ENCODE peak calls at places on chromosome 7, in nine cellular contexts. One of them, this sample, is unnamed.

GRCh38 chr7:140542226-140542625 is 62.9 kb upstream of the MKRN1 start:
- DNase-seq in prostate gland: no peak
- DNase-seq in psoas muscle: peak
- DNase-seq in left colon: no peak
- DNase-seq in activated T-helper 1 cell treated with anti-CD3 and anti-CD28 coated beads, Interleukin-12 subunit alpha, Interleukin-12 subunit beta, Interleukin-2, Interleukin-4 antibody, amounts not matched to agents 30 ng/mL and 10 ng/mL and 1 ng/mL, durations not matched to agents 14 hours and 24 hours and 36 hours: no peak
- DNase-seq in AG04450: no peak
- DNase-seq in AG08396: peak
- DNase-seq in left ventricle myocardium inferior: peak
- DNase-seq in NCI-H1694 treated with DMSO at 0.1 percent for 48 hours: no peak
- DNase-seq in this sample: no peak

GRCh38 chr7:27193335-27194001 is 6.4 kb downstream of the HOXA13 start:
- DNase-seq in prostate gland: peak
- DNase-seq in activated T-helper 1 cell treated with anti-CD3 and anti-CD28 coated beads, Interleukin-12 subunit alpha, Interleukin-12 subunit beta, Interleukin-2, Interleukin-4 antibody, amounts not matched to agents 30 ng/mL and 10 ng/mL and 1 ng/mL, durations not matched to agents 14 hours and 24 hours and 36 hours: no peak
- DNase-seq in AG04450: no peak
- DNase-seq in NCI-H1694 treated with DMSO at 0.1 percent for 48 hours: no peak
- DNase-seq in left colon: no peak
- DNase-seq in psoas muscle: peak
- DNase-seq in AG08396: no peak
- DNase-seq in left ventricle myocardium inferior: no peak
- DNase-seq in this sample: no peak

GRCh38 chr7:29915481-29916215 is 74.0 kb downstream of the SCRN1 start:
- DNase-seq in psoas muscle: no peak
- DNase-seq in left colon: no peak
- DNase-seq in prostate gland: no peak
- DNase-seq in left ventricle myocardium inferior: no peak
- DNase-seq in NCI-H1694 treated with DMSO at 0.1 percent for 48 hours: no peak
- DNase-seq in AG08396: no peak
- DNase-seq in AG04450: no peak
- DNase-seq in activated T-helper 1 cell treated with anti-CD3 and anti-CD28 coated beads, Interleukin-12 subunit alpha, Interleukin-12 subunit beta, Interleukin-2, Interleukin-4 antibody, amounts not matched to agents 30 ng/mL and 10 ng/mL and 1 ng/mL, durations not matched to agents 14 hours and 24 hours and 36 hours: no peak
- DNase-seq in this sample: no peak

GRCh38 chr7:55309040-55309991 is 55.8 kb upstream of the LANCL2 start:
- DNase-seq in AG04450: no peak
- DNase-seq in activated T-helper 1 cell treated with anti-CD3 and anti-CD28 coated beads, Interleukin-12 subunit alpha, Interleukin-12 subunit beta, Interleukin-2, Interleukin-4 antibody, amounts not matched to agents 30 ng/mL and 10 ng/mL and 1 ng/mL, durations not matched to agents 14 hours and 24 hours and 36 hours: peak
- DNase-seq in left colon: no peak
- DNase-seq in prostate gland: no peak
- DNase-seq in left ventricle myocardium inferior: no peak
- DNase-seq in AG08396: no peak
- DNase-seq in psoas muscle: no peak
- DNase-seq in NCI-H1694 treated with DMSO at 0.1 percent for 48 hours: no peak
- DNase-seq in this sample: no peak

GRCh38 chr7:154748387-154748786 is 254.5 kb downstream of the PAXIP1 start:
- DNase-seq in left colon: no peak
- DNase-seq in left ventricle myocardium inferior: no peak
- DNase-seq in NCI-H1694 treated with DMSO at 0.1 percent for 48 hours: no peak
- DNase-seq in AG08396: no peak
- DNase-seq in prostate gland: no peak
- DNase-seq in psoas muscle: no peak
- DNase-seq in AG04450: no peak
- DNase-seq in activated T-helper 1 cell treated with anti-CD3 and anti-CD28 coated beads, Interleukin-12 subunit alpha, Interleukin-12 subunit beta, Interleukin-2, Interleukin-4 antibody, amounts not matched to agents 30 ng/mL and 10 ng/mL and 1 ng/mL, durations not matched to agents 14 hours and 24 hours and 36 hours: no peak
- DNase-seq in this sample: no peak

GRCh38 chr7:140625908-140626868 is 14.4 kb downstream of the DENND2A start:
- DNase-seq in AG04450: peak
- DNase-seq in AG08396: peak
- DNase-seq in left ventricle myocardium inferior: peak
- DNase-seq in activated T-helper 1 cell treated with anti-CD3 and anti-CD28 coated beads, Interleukin-12 subunit alpha, Interleukin-12 subunit beta, Interleukin-2, Interleukin-4 antibody, amounts not matched to agents 30 ng/mL and 10 ng/mL and 1 ng/mL, durations not matched to agents 14 hours and 24 hours and 36 hours: no peak
- DNase-seq in prostate gland: no peak
- DNase-seq in psoas muscle: peak
- DNase-seq in left colon: peak
- DNase-seq in NCI-H1694 treated with DMSO at 0.1 percent for 48 hours: no peak
- DNase-seq in this sample: peak

GRCh38 chr7:91784469-91784868 is 96.0 kb downstream of the MTERF1 start:
- DNase-seq in left colon: no peak
- DNase-seq in prostate gland: peak
- DNase-seq in NCI-H1694 treated with DMSO at 0.1 percent for 48 hours: peak
- DNase-seq in activated T-helper 1 cell treated with anti-CD3 and anti-CD28 coated beads, Interleukin-12 subunit alpha, Interleukin-12 subunit beta, Interleukin-2, Interleukin-4 antibody, amounts not matched to agents 30 ng/mL and 10 ng/mL and 1 ng/mL, durations not matched to agents 14 hours and 24 hours and 36 hours: no peak
- DNase-seq in AG08396: peak
- DNase-seq in left ventricle myocardium inferior: no peak
- DNase-seq in AG04450: peak
- DNase-seq in psoas muscle: no peak
- DNase-seq in this sample: peak

GRCh38 chr7:46157931-46158330 is 236.9 kb upstream of the IGFBP3 start:
- DNase-seq in prostate gland: no peak
- DNase-seq in psoas muscle: no peak
- DNase-seq in NCI-H1694 treated with DMSO at 0.1 percent for 48 hours: no peak
- DNase-seq in activated T-helper 1 cell treated with anti-CD3 and anti-CD28 coated beads, Interleukin-12 subunit alpha, Interleukin-12 subunit beta, Interleukin-2, Interleukin-4 antibody, amounts not matched to agents 30 ng/mL and 10 ng/mL and 1 ng/mL, durations not matched to agents 14 hours and 24 hours and 36 hours: no peak
- DNase-seq in left ventricle myocardium inferior: no peak
- DNase-seq in AG04450: no peak
- DNase-seq in left colon: no peak
- DNase-seq in AG08396: no peak
- DNase-seq in this sample: no peak

GRCh38 chr7:114450431-114450830 is 35.8 kb downstream of the FOXP2 start:
- DNase-seq in AG08396: no peak
- DNase-seq in activated T-helper 1 cell treated with anti-CD3 and anti-CD28 coated beads, Interleukin-12 subunit alpha, Interleukin-12 subunit beta, Interleukin-2, Interleukin-4 antibody, amounts not matched to agents 30 ng/mL and 10 ng/mL and 1 ng/mL, durations not matched to agents 14 hours and 24 hours and 36 hours: no peak
- DNase-seq in AG04450: no peak
- DNase-seq in NCI-H1694 treated with DMSO at 0.1 percent for 48 hours: no peak
- DNase-seq in prostate gland: no peak
- DNase-seq in left ventricle myocardium inferior: no peak
- DNase-seq in psoas muscle: no peak
- DNase-seq in left colon: no peak
- DNase-seq in this sample: no peak

GRCh38 chr7:104906546-104906945 is 107.5 kb upstream of the KMT2E start:
- DNase-seq in activated T-helper 1 cell treated with anti-CD3 and anti-CD28 coated beads, Interleukin-12 subunit alpha, Interleukin-12 subunit beta, Interleukin-2, Interleukin-4 antibody, amounts not matched to agents 30 ng/mL and 10 ng/mL and 1 ng/mL, durations not matched to agents 14 hours and 24 hours and 36 hours: no peak
- DNase-seq in prostate gland: no peak
- DNase-seq in left ventricle myocardium inferior: no peak
- DNase-seq in psoas muscle: no peak
- DNase-seq in AG08396: no peak
- DNase-seq in AG04450: no peak
- DNase-seq in left colon: no peak
- DNase-seq in NCI-H1694 treated with DMSO at 0.1 percent for 48 hours: no peak
- DNase-seq in this sample: no peak

GRCh38 chr7:155752756-155753445 is 59.4 kb downstream of the SHH start:
- DNase-seq in prostate gland: no peak
- DNase-seq in psoas muscle: no peak
- DNase-seq in left ventricle myocardium inferior: no peak
- DNase-seq in AG04450: no peak
- DNase-seq in AG08396: no peak
- DNase-seq in left colon: no peak
- DNase-seq in NCI-H1694 treated with DMSO at 0.1 percent for 48 hours: no peak
- DNase-seq in activated T-helper 1 cell treated with anti-CD3 and anti-CD28 coated beads, Interleukin-12 subunit alpha, Interleukin-12 subunit beta, Interleukin-2, Interleukin-4 antibody, amounts not matched to agents 30 ng/mL and 10 ng/mL and 1 ng/mL, durations not matched to agents 14 hours and 24 hours and 36 hours: no peak
- DNase-seq in this sample: no peak

GRCh38 chr7:74092964-74093339 is 9.3 kb downstream of the LIMK1 start:
- DNase-seq in prostate gland: no peak
- DNase-seq in left ventricle myocardium inferior: peak
- DNase-seq in AG08396: no peak
- DNase-seq in activated T-helper 1 cell treated with anti-CD3 and anti-CD28 coated beads, Interleukin-12 subunit alpha, Interleukin-12 subunit beta, Interleukin-2, Interleukin-4 antibody, amounts not matched to agents 30 ng/mL and 10 ng/mL and 1 ng/mL, durations not matched to agents 14 hours and 24 hours and 36 hours: no peak
- DNase-seq in AG04450: no peak
- DNase-seq in left colon: peak
- DNase-seq in NCI-H1694 treated with DMSO at 0.1 percent for 48 hours: no peak
- DNase-seq in psoas muscle: peak
- DNase-seq in this sample: no peak

GRCh38 chr7:140176271-140176701 is 497 bp downstream of the KDM7A start:
- DNase-seq in left ventricle myocardium inferior: no peak
- DNase-seq in prostate gland: no peak
- DNase-seq in AG08396: peak
- DNase-seq in psoas muscle: peak
- DNase-seq in activated T-helper 1 cell treated with anti-CD3 and anti-CD28 coated beads, Interleukin-12 subunit alpha, Interleukin-12 subunit beta, Interleukin-2, Interleukin-4 antibody, amounts not matched to agents 30 ng/mL and 10 ng/mL and 1 ng/mL, durations not matched to agents 14 hours and 24 hours and 36 hours: no peak
- DNase-seq in NCI-H1694 treated with DMSO at 0.1 percent for 48 hours: no peak
- DNase-seq in left colon: no peak
- DNase-seq in AG04450: no peak
- DNase-seq in this sample: no peak

GRCh38 chr7:90212149-90212495 is 582 bp downstream of the STEAP2 start:
- DNase-seq in AG08396: no peak
- DNase-seq in left colon: no peak
- DNase-seq in NCI-H1694 treated with DMSO at 0.1 percent for 48 hours: no peak
- DNase-seq in psoas muscle: no peak
- DNase-seq in activated T-helper 1 cell treated with anti-CD3 and anti-CD28 coated beads, Interleukin-12 subunit alpha, Interleukin-12 subunit beta, Interleukin-2, Interleukin-4 antibody, amounts not matched to agents 30 ng/mL and 10 ng/mL and 1 ng/mL, durations not matched to agents 14 hours and 24 hours and 36 hours: no peak
- DNase-seq in left ventricle myocardium inferior: no peak
- DNase-seq in AG04450: no peak
- DNase-seq in prostate gland: no peak
- DNase-seq in this sample: no peak

GRCh38 chr7:12102101-12102500 is 109.0 kb upstream of the TMEM106B start:
- DNase-seq in NCI-H1694 treated with DMSO at 0.1 percent for 48 hours: no peak
- DNase-seq in left ventricle myocardium inferior: no peak
- DNase-seq in psoas muscle: no peak
- DNase-seq in AG04450: no peak
- DNase-seq in left colon: no peak
- DNase-seq in activated T-helper 1 cell treated with anti-CD3 and anti-CD28 coated beads, Interleukin-12 subunit alpha, Interleukin-12 subunit beta, Interleukin-2, Interleukin-4 antibody, amounts not matched to agents 30 ng/mL and 10 ng/mL and 1 ng/mL, durations not matched to agents 14 hours and 24 hours and 36 hours: no peak
- DNase-seq in prostate gland: no peak
- DNase-seq in AG08396: no peak
- DNase-seq in this sample: no peak

GRCh38 chr7:133023370-133024075 is 58.4 kb downstream of the CHCHD3 start:
- DNase-seq in psoas muscle: no peak
- DNase-seq in NCI-H1694 treated with DMSO at 0.1 percent for 48 hours: no peak
- DNase-seq in left ventricle myocardium inferior: no peak
- DNase-seq in left colon: no peak
- DNase-seq in AG04450: no peak
- DNase-seq in activated T-helper 1 cell treated with anti-CD3 and anti-CD28 coated beads, Interleukin-12 subunit alpha, Interleukin-12 subunit beta, Interleukin-2, Interleukin-4 antibody, amounts not matched to agents 30 ng/mL and 10 ng/mL and 1 ng/mL, durations not matched to agents 14 hours and 24 hours and 36 hours: no peak
- DNase-seq in AG08396: no peak
- DNase-seq in prostate gland: no peak
- DNase-seq in this sample: peak

GRCh38 chr7:149883452-149883861 is 9.7 kb downstream of the ATP6V0E2 start:
- DNase-seq in AG08396: peak
- DNase-seq in psoas muscle: peak
- DNase-seq in activated T-helper 1 cell treated with anti-CD3 and anti-CD28 coated beads, Interleukin-12 subunit alpha, Interleukin-12 subunit beta, Interleukin-2, Interleukin-4 antibody, amounts not matched to agents 30 ng/mL and 10 ng/mL and 1 ng/mL, durations not matched to agents 14 hours and 24 hours and 36 hours: peak
- DNase-seq in AG04450: no peak
- DNase-seq in left colon: peak
- DNase-seq in left ventricle myocardium inferior: peak
- DNase-seq in prostate gland: peak
- DNase-seq in NCI-H1694 treated with DMSO at 0.1 percent for 48 hours: peak
- DNase-seq in this sample: peak

GRCh38 chr7:74478671-74479065 is 25.0 kb downstream of the GTF2IRD1 start:
- DNase-seq in prostate gland: no peak
- DNase-seq in activated T-helper 1 cell treated with anti-CD3 and anti-CD28 coated beads, Interleukin-12 subunit alpha, Interleukin-12 subunit beta, Interleukin-2, Interleukin-4 antibody, amounts not matched to agents 30 ng/mL and 10 ng/mL and 1 ng/mL, durations not matched to agents 14 hours and 24 hours and 36 hours: no peak
- DNase-seq in psoas muscle: no peak
- DNase-seq in NCI-H1694 treated with DMSO at 0.1 percent for 48 hours: no peak
- DNase-seq in left ventricle myocardium inferior: no peak
- DNase-seq in left colon: no peak
- DNase-seq in AG04450: no peak
- DNase-seq in AG08396: no peak
- DNase-seq in this sample: no peak

GRCh38 chr7:114885836-114886235 is 36.1 kb upstream of the MDFIC start:
- DNase-seq in left colon: no peak
- DNase-seq in left ventricle myocardium inferior: no peak
- DNase-seq in AG04450: no peak
- DNase-seq in activated T-helper 1 cell treated with anti-CD3 and anti-CD28 coated beads, Interleukin-12 subunit alpha, Interleukin-12 subunit beta, Interleukin-2, Interleukin-4 antibody, amounts not matched to agents 30 ng/mL and 10 ng/mL and 1 ng/mL, durations not matched to agents 14 hours and 24 hours and 36 hours: no peak
- DNase-seq in prostate gland: no peak
- DNase-seq in psoas muscle: no peak
- DNase-seq in NCI-H1694 treated with DMSO at 0.1 percent for 48 hours: no peak
- DNase-seq in AG08396: no peak
- DNase-seq in this sample: no peak

GRCh38 chr7:68321076-68321639 is 1277.1 kb upstream of the AUTS2 start:
- DNase-seq in NCI-H1694 treated with DMSO at 0.1 percent for 48 hours: peak
- DNase-seq in AG08396: no peak
- DNase-seq in psoas muscle: peak
- DNase-seq in AG04450: no peak
- DNase-seq in left colon: no peak
- DNase-seq in left ventricle myocardium inferior: peak
- DNase-seq in prostate gland: peak
- DNase-seq in activated T-helper 1 cell treated with anti-CD3 and anti-CD28 coated beads, Interleukin-12 subunit alpha, Interleukin-12 subunit beta, Interleukin-2, Interleukin-4 antibody, amounts not matched to agents 30 ng/mL and 10 ng/mL and 1 ng/mL, durations not matched to agents 14 hours and 24 hours and 36 hours: no peak
- DNase-seq in this sample: peak

This sample was measured in A673.